ENCODE peak calls at places on chromosomes 3 and 15, in four cellular contexts. W is WTC11, H is HepG2, O is GM12878. S is an unnamed sample.

GRCh38 chr3:4752201-4753072 is 226.8 kb upstream of the BHLHE40 start:
- DNase-seq in H (peak), O (no peak), W (no peak), S (peak)

GRCh38 chr15:40549894-40550293 is 14.9 kb downstream of the CCDC32 start:
- DNase-seq in O (no peak), W (no peak), H (no peak), S (no peak)

GRCh38 chr3:49131040-49131439 is 1.8 kb downstream of the LAMB2 start:
- DNase-seq in H (no peak), O (no peak), W (no peak), S (no peak)

GRCh38 chr3:104596551-104596950 is 770.2 kb upstream of the ALCAM start:
- DNase-seq in W (no peak), H (peak), O (peak), S (no peak)

GRCh38 chr3:155595371-155595770 is 149.5 kb downstream of the PLCH1 start:
- DNase-seq in W (no peak), H (peak), O (no peak), S (no peak)

GRCh38 chr15:66944121-66944520 is 121.3 kb upstream of the SMAD3 start:
- DNase-seq in H (no peak), O (no peak), W (no peak), S (no peak)

GRCh38 chr3:30658328-30659052 is 52.1 kb downstream of the TGFBR2 start:
- DNase-seq in O (peak), H (peak), W (no peak), S (no peak)

GRCh38 chr3:198079771-198080520 is 119.9 kb downstream of the LMLN start:
- DNase-seq in O (no peak), H (no peak), W (peak), S (peak)

GRCh38 chr3:61250784-61251173 is 473 bp downstream of the FHIT start:
- DNase-seq in W (peak), O (peak), H (peak), S (peak)

GRCh38 chr3:128388932-128389331 is 77.8 kb downstream of the DNAJB8 start:
- DNase-seq in W (no peak), H (no peak), O (no peak), S (no peak)

GRCh38 chr3:29686889-29687592 is 406.2 kb downstream of the RBMS3 start:
- DNase-seq in H (no peak), O (peak), W (no peak), S (no peak)

GRCh38 chr3:27658741-27659140 is 63.4 kb downstream of the EOMES start:
- DNase-seq in W (no peak), O (no peak), H (no peak), S (no peak)

GRCh38 chr3:1462916-1463315 is 370.1 kb downstream of the CNTN6 start:
- DNase-seq in W (no peak), H (no peak), O (no peak), S (no peak)

GRCh38 chr15:89770041-89770440 is 6.1 kb upstream of the MESP2 start:
- DNase-seq in H (no peak), W (no peak), O (no peak), S (no peak)

GRCh38 chr3:66473181-66473580 is 27.6 kb downstream of the LRIG1 start:
- DNase-seq in H (no peak), O (no peak), W (no peak), S (no peak)

GRCh38 chr3:82000773-82001172 is 239.3 kb upstream of the GBE1 start:
- DNase-seq in O (no peak), H (no peak), W (peak), S (no peak)

GRCh38 chr3:142180761-142181362 is 31.5 kb upstream of the TFDP2 start:
- DNase-seq in W (peak), H (peak), O (no peak), S (peak)

GRCh38 chr3:171704002-171704401 is 106.3 kb downstream of the PLD1 start:
- DNase-seq in W (peak), O (no peak), H (peak), S (peak)

GRCh38 chr3:156183396-156183795 is 63.0 kb downstream of the KCNAB1 start:
- DNase-seq in W (no peak), H (no peak), O (no peak), S (no peak)

GRCh38 chr3:30693470-30694120 is 87.2 kb downstream of the TGFBR2 start:
- DNase-seq in W (peak), O (peak), H (peak), S (peak)

GRCh38 chr15:58521293-58521991 is 89.7 kb downstream of the LIPC start:
- DNase-seq in O (no peak), W (peak), H (peak), S (peak)

GRCh38 chr3:146577662-146578061 is 27.5 kb downstream of the PLSCR5 start:
- DNase-seq in W (no peak), H (peak), O (no peak), S (no peak)

GRCh38 chr15:86115138-86115801 is 35.6 kb downstream of the AGBL1 start:
- DNase-seq in H (no peak), O (no peak), W (no peak), S (no peak)

GRCh38 chr3:127351775-127352350 is 64.0 kb upstream of the PRR20G start:
- DNase-seq in W (no peak), H (no peak), O (no peak), S (no peak)
- TF ChIP-seq TCF7 in W (no peak), H (no peak), O (no peak), S (no peak)

GRCh38 chr15:79673416-79674123 is 223.2 kb downstream of the MTHFS start:
- DNase-seq in H (no peak), W (no peak), O (peak), S (no peak)
- TF ChIP-seq TCF7 in H (no peak), W (no peak), O (no peak), S (no peak)

GRCh38 chr15:31102374-31103342 is 1.1 kb upstream of the TRPM1 start:
- DNase-seq in H (no peak), O (no peak), W (no peak), S (no peak)

GRCh38 chr15:31102049-31102321 is 460 bp upstream of the TRPM1 start:
- DNase-seq in H (no peak), O (no peak), W (no peak), S (no peak)

GRCh38 chr15:31106495-31107300 is 5.2 kb upstream of the TRPM1 start:
- DNase-seq in W (no peak), H (no peak), O (no peak), S (no peak)

GRCh38 chr15:31101262-31102048 is at the start of gene TRPM1:
- DNase-seq in W (no peak), H (no peak), O (no peak), S (no peak)

GRCh38 chr15:31104048-31104447 is 2.5 kb upstream of the TRPM1 start:
- DNase-seq in W (no peak), O (no peak), H (no peak), S (no peak)
- TF ChIP-seq TCF7 in W (no peak), O (no peak), H (no peak), S (no peak)

GRCh38 chr3:38526792-38527191 is 30.7 kb downstream of the EXOG start:
- DNase-seq in W (no peak), O (no peak), H (no peak), S (no peak)
- TF ChIP-seq TCF7 in W (no peak), O (no peak), H (no peak), S (no peak)

GRCh38 chr3:106083207-106083606 is 214.4 kb upstream of the CBLB start:
- DNase-seq in O (no peak), W (no peak), H (no peak), S (no peak)
- TF ChIP-seq TCF7 in O (no peak), W (no peak), H (no peak), S (no peak)

GRCh38 chr3:192281207-192281880 is 446.0 kb downstream of the FGF12 start:
- DNase-seq in O (no peak), W (no peak), H (no peak), S (no peak)

DNA sequence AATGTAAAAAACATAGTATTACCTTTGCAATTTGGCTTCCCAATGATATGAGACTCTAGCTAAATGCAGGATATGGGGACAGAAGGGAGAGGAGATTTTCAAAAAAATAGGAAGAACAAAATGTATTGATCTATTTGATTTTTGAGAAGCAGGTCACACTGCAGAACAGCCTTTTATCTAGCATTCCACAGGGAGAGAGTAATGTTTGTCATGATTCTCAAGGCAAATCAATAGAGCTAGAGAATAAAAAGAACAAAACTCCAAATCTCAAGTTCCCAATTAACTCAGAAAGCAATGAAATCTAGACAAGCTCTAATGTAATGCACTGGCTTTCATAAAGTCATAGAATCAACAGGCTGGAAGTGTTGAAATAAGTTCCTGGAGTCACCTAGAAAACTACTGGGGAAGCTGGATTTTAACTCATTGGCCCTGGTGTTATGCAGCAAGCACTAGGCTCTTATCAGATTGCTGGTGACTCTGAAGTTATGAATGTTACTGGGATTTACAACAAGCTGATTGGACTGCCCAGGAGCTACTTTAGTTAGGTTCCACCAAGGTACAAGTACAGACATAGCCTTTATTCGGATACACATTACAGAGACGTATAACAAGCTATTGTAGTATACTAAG is 442.8 kb downstream of the FGF12 start:
- DNase-seq in W (no peak), O (no peak), H (peak), S (no peak)
- TF ChIP-seq TCF7 in W (no peak), O (no peak), H (no peak), S (no peak)

DNA sequence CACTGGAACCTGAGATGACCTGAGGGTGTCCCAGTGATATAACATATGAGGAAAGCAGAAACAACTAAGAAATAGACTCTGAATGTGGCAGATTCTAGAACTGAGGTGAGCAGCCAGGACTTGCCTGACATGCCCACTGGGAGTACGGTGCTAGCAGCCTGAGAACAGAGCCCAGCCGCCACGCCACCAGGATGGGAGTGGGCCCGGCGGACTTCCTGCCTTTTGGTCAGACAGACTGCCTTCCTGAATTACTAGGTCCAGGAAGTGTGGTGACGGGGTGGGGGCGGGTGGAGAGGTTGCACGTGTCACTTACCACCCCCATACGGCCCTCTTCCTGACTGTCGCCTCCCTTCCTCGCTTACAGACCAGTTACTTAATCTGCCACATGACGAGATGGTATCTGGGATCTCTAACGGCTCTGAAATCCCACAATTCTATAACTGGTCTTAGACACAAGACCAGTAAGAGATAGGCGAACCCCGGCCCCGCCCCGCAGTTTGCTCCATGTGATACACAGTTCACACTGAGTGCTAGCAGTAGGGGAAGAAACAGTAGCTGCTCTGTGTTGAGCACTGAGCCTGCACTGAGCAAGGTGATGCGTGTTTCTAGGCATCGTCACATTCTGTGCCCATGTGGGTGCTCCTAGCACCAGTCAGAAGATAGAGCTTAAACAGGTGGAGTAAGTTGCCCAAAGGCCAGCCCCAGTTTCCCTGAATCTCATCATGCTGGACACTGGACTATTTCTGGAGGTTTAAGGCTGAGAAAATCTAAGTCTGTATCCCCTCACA is 95.7 kb downstream of the CPN2 start:
- DNase-seq in O (peak), W (no peak), H (peak), S (peak)
- TF ChIP-seq TCF7 in O (no peak), W (no peak), H (no peak), S (no peak)

GRCh38 chr3:83946554-83946953 is 1012.2 kb upstream of the CADM2 start:
- DNase-seq in H (no peak), W (no peak), O (no peak), S (no peak)
- TF ChIP-seq TCF7 in H (no peak), W (no peak), O (no peak), S (no peak)

DNA sequence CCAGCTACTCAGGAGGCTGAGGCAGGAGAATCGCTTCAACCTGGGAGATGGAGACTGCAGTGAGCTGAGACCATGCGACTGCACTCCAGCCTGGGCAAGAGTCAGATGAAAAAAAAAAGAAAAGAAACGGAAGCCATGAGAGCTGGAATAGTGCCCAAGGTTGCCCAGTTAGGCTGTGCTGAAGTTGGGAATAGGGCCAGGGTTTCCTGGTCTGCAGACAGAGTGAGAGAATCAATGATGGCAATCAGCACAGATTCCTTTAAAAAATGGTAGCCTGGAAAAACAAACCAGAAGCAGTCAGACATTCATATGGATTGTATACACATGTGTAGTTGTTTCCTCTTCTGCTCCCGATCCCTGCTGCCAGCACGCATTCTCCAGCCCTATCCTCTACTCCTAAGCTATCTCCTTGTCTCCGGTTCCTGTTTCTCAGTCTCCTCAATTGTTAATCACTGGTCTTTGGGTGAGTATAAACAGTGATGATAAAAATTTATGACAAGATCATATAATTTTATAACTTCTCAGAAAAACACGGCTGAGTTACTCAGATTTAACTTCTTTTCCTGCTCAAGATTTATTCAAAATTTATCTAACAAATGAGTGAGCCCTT is 316.2 kb upstream of the UMPS start:
- DNase-seq in W (no peak), H (no peak), O (no peak), S (no peak)
- TF ChIP-seq TCF7 in W (no peak), H (no peak), O (no peak), S (no peak)

S was measured in K562.